ENCODE peak calls at places on chromosomes 7 and 10, in four cellular contexts. H, B, U and V are unnamed samples.

GRCh38 chr10:50422259-50422658 is 170.9 kb upstream of the ASAH2 start:
- DNase-seq in H (no peak), B (no peak), U (no peak), V (no peak)

GRCh38 chr7:48667434-48667833 is 256.9 kb upstream of the CDC14C start:
- DNase-seq in H (no peak), B (no peak), U (no peak), V (no peak)

GRCh38 chr7:99392046-99392445 is 16.4 kb downstream of the PDAP1 start:
- DNase-seq in H (no peak), B (peak; percentile 64), U (no peak), V (no peak)

GRCh38 chr10:108817572-108817971 is 1105.7 kb downstream of the XPNPEP1 start:
- DNase-seq in H (no peak), B (no peak), U (no peak), V (no peak)

GRCh38 chr10:74586088-74586585 is 240.3 kb upstream of the KAT6B start:
- DNase-seq in H (peak; percentile 80), B (no peak), U (no peak), V (peak; percentile 23)

GRCh38 chr7:1988533-1988930 is 244.2 kb downstream of the MAD1L1 start:
- DNase-seq in H (no peak), B (no peak), U (no peak), V (no peak)

GRCh38 chr7:114789942-114790341 is 132.0 kb upstream of the MDFIC start:
- DNase-seq in H (no peak), B (no peak), U (no peak), V (peak; percentile 82)

GRCh38 chr7:128036226-128036940 is 5.1 kb upstream of the LRRC4 start:
- DNase-seq in H (no peak), B (no peak), U (no peak), V (no peak)

GRCh38 chr7:9250876-9251275 is 817.5 kb downstream of the NXPH1 start:
- DNase-seq in H (no peak), B (no peak), U (peak; percentile 11), V (no peak)

GRCh38 chr7:102082693-102083385 is 203.8 kb upstream of the SH2B2 start:
- DNase-seq in H (no peak), B (no peak), U (no peak), V (peak; percentile 8)

GRCh38 chr10:132331259-132331955 is 586 bp upstream of the LRRC27 start:
- DNase-seq in H (no peak), B (no peak), U (no peak), V (no peak)

GRCh38 chr10:126468467-126468866 is 80.2 kb upstream of the ADAM12 start:
- DNase-seq in H (no peak), B (no peak), U (no peak), V (no peak)

GRCh38 chr7:91266067-91266930 is 2.1 kb downstream of the FZD1 start:
- DNase-seq in H (no peak), B (no peak), U (peak; percentile 22), V (peak; percentile 28)

GRCh38 chr7:9097565-9098060 is 664.2 kb downstream of the NXPH1 start:
- DNase-seq in H (no peak), B (no peak), U (no peak), V (no peak)

GRCh38 chr7:93147358-93147757 is 827 bp downstream of the SAMD9L start:
- DNase-seq in H (peak; percentile 39), B (peak; percentile 38), U (no peak), V (peak; percentile 36)

GRCh38 chr10:17993361-17993760 is 41.6 kb downstream of the SLC39A12 start:
- DNase-seq in H (no peak), B (no peak), U (no peak), V (peak; percentile 65)

GRCh38 chr7:88254721-88255120 is 34.9 kb upstream of the SRI start:
- DNase-seq in H (no peak), B (no peak), U (no peak), V (peak; percentile 98)

GRCh38 chr7:7427363-7427762 is 108.3 kb downstream of the COL28A1 start:
- DNase-seq in H (no peak), B (no peak), U (no peak), V (no peak)

GRCh38 chr7:28685291-28685659 is 272.9 kb downstream of the TRIL start:
- DNase-seq in H (no peak), B (no peak), U (no peak), V (no peak)

GRCh38 chr10:116742367-116743265 is at the start of gene HSPA12A:
- DNase-seq in H (peak; percentile 25), B (peak; percentile 66), U (peak; percentile 76), V (peak; percentile 76)

GRCh38 chr7:30896041-30896440 is 15.6 kb upstream of the AQP1 start:
- DNase-seq in H (no peak), B (no peak), U (no peak), V (no peak)